ENCODE peak calls at places on chromosomes 16 and 17, in six cellular contexts. X is IMR-90, C is H1, L is mesendoderm, M is neuronal stem cell, I is mesenchymal stem cell. O is an unnamed sample.

GRCh38 chr16:54237-54581 is 581 bp downstream of the SNRNP25 start:
- DNase-seq in X (no peak), C (no peak), L (no peak), M (no peak), I (no peak), O (no peak)

GRCh38 chr16:60686824-60687223 is 1349.4 kb downstream of the CDH8 start:
- DNase-seq in X (no peak), C (no peak), L (peak), M (no peak), I (no peak), O (no peak)

GRCh38 chr17:10063730-10064221 is 134.6 kb downstream of the GAS7 start:
- DNase-seq in X (peak), C (no peak), L (no peak), M (no peak), I (peak), O (peak)

GRCh38 chr17:50547736-50548083 is 736 bp downstream of the SPATA20 start:
- DNase-seq in X (no peak), C (no peak), L (no peak), M (no peak), I (no peak), O (no peak)

GRCh38 chr17:74309902-74310301 is 16.1 kb upstream of the KIF19 start:
- DNase-seq in X (no peak), C (no peak), L (no peak), M (no peak), I (no peak), O (no peak)

GRCh38 chr17:29623283-29623647 is 553 bp upstream of the CORO6 start:
- DNase-seq in X (no peak), C (no peak), L (no peak), M (no peak), I (no peak), O (no peak)

GRCh38 chr17:78112508-78113471 is 15.8 kb downstream of the TMC6 start:
- DNase-seq in X (peak), C (peak), L (peak), M (peak), I (peak), O (peak)

GRCh38 chr16:1613728-1614225 is 1.6 kb downstream of the CRAMP1 start:
- DNase-seq in X (no peak), C (no peak), L (peak), M (peak), I (peak), O (peak)

GRCh38 chr17:40106760-40107265 is 6.4 kb upstream of the NR1D1 start:
- DNase-seq in X (no peak), C (no peak), L (no peak), M (no peak), I (peak), O (no peak)

GRCh38 chr17:7132511-7133094 is 18.0 kb upstream of the ASGR2 start:
- DNase-seq in X (no peak), C (peak), L (peak), M (peak), I (peak), O (peak)

GRCh38 chr17:6098466-6099180 is 28.4 kb downstream of the WSCD1 start:
- DNase-seq in X (no peak), C (no peak), L (peak), M (no peak), I (no peak), O (no peak)

GRCh38 chr17:28889996-28890395 is 7.5 kb downstream of the FLOT2 start:
- DNase-seq in X (no peak), C (no peak), L (no peak), M (no peak), I (no peak), O (no peak)

GRCh38 chr17:38509772-38510423 is 81.6 kb downstream of the ARHGAP23 start:
- DNase-seq in X (no peak), C (no peak), L (peak), M (no peak), I (peak), O (no peak)

GRCh38 chr17:37562016-37562745 is 47.0 kb downstream of the SYNRG start:
- DNase-seq in X (no peak), C (no peak), L (peak), M (no peak), I (no peak), O (no peak)

GRCh38 chr16:74230126-74230525 is 66.5 kb upstream of the PSMD7 start:
- DNase-seq in X (no peak), C (no peak), L (no peak), M (no peak), I (no peak), O (no peak)

GRCh38 chr17:77670125-77670524 is 288.4 kb upstream of the TNRC6C start:
- DNase-seq in X (no peak), C (no peak), L (no peak), M (no peak), I (no peak), O (no peak)

GRCh38 chr17:31549121-31549524 is 157.6 kb downstream of the RAB11FIP4 start:
- DNase-seq in X (no peak), C (no peak), L (peak), M (no peak), I (peak), O (peak)

GRCh38 chr17:83196973-83197880 is 117.8 kb downstream of the METRNL start:
- DNase-seq in X (no peak), C (no peak), L (no peak), M (no peak), I (no peak), O (no peak)

GRCh38 chr16:58515871-58516767 is 802 bp downstream of the SETD6 start:
- DNase-seq in X (no peak), C (peak), L (peak), M (no peak), I (no peak), O (peak)

GRCh38 chr16:69329369-69330285 is 761 bp downstream of the PDF start:
- DNase-seq in X (no peak), C (no peak), L (peak), M (no peak), I (peak), O (peak)

GRCh38 chr16:67000384-67001158 is 12.2 kb downstream of the CES4A start:
- DNase-seq in X (no peak), C (peak), L (peak), M (no peak), I (peak), O (peak)

GRCh38 chr17:40952675-40953074 is 14.1 kb downstream of the KRT39 start:
- DNase-seq in X (peak), C (no peak), L (peak), M (no peak), I (peak), O (peak)

GRCh38 chr17:80781851-80782277 is 209.8 kb upstream of the CHMP6 start:
- DNase-seq in X (no peak), C (no peak), L (no peak), M (no peak), I (no peak), O (no peak)

GRCh38 chr16:79348521-79349306 is 251.8 kb downstream of the MAF start:
- DNase-seq in X (no peak), C (no peak), L (no peak), M (no peak), I (no peak), O (no peak)

GRCh38 chr17:73952498-73953205 is 250.8 kb upstream of the RPL38 start:
- DNase-seq in X (no peak), C (peak), L (peak), M (peak), I (no peak), O (no peak)

GRCh38 chr17:50560185-50560824 is at the start of gene CACNA1G:
- DNase-seq in X (peak), C (peak), L (peak), M (peak), I (peak), O (peak)

GRCh38 chr17:29241015-29241963 is 5.4 kb upstream of the CRYBA1 start:
- DNase-seq in X (peak), C (no peak), L (peak), M (peak), I (peak), O (peak)

GRCh38 chr16:28108590-28109247 is 45.2 kb upstream of the GSG1L start:
- DNase-seq in X (no peak), C (no peak), L (no peak), M (no peak), I (no peak), O (no peak)

GRCh38 chr17:56577810-56578209 is 15.7 kb upstream of the NOG start:
- DNase-seq in X (no peak), C (no peak), L (no peak), M (no peak), I (no peak), O (no peak)

GRCh38 chr16:17372383-17372782 is 98.4 kb downstream of the XYLT1 start:
- DNase-seq in X (peak), C (no peak), L (no peak), M (no peak), I (no peak), O (no peak)

GRCh38 chr17:81672954-81673353 is 6.4 kb downstream of the CCDC137 start:
- DNase-seq in X (no peak), C (no peak), L (no peak), M (no peak), I (no peak), O (no peak)

GRCh38 chr16:50534958-50535357 is 13.2 kb upstream of the NKD1 start:
- DNase-seq in X (no peak), C (no peak), L (no peak), M (no peak), I (no peak), O (no peak)

GRCh38 chr17:47878203-47879027 is 17.6 kb upstream of the SP2 start:
- DNase-seq in X (no peak), C (no peak), L (no peak), M (no peak), I (peak), O (no peak)

DNA sequence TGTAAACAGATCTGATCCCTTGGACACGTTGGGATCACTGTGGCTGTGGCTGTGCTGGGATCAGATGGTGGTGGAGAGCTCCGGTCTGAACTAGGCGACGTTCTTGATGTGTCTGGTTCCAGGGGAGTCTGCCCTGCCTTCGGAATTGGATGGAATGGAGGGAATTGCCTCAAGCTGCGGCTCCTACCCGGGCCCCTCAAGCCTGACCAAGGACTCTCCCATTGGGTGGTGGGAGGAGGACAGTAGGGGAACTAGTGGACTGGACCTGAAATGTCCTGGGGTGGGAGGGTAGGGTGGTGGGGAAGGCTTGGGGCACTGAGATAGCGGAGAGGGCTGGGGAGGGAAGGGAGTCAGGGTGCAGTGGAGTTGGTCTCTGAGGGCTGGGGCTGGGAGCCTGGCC is 3.2 kb upstream of the UBALD1 start:
- DNase-seq in X (no peak), C (no peak), L (no peak), M (no peak), I (no peak), O (no peak)
- H3K4ac ChIP-seq in X (no peak), C (no peak), L (no peak), M (no peak), I (no peak), O (peak)

DNA sequence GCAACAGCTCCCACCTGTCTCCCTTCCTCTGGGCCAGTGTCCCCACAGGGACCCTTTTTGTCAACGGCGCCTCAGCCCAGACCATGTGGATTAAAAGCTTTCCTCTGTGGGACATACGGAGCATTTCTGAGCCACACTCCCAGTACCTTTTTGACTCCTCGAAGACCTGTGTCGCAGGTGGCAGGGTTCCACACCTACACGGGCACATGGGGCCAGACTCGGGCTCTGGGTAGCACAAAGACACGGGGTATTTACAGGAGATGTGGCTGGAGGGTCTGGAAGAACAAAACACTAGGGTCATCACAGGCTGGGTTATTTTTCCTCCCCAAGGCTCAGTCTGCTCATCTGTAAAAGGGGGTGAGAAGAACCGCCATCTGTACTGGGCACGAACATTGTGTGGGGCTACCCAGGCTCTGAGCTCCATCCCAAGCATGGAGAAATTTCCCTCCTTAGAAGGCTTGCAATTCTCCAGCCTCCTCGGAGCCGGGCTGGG is 32.5 kb upstream of the SNN start:
- DNase-seq in X (no peak), C (no peak), L (no peak), M (no peak), I (no peak), O (no peak)
- H3K4ac ChIP-seq in X (peak), C (no peak), L (no peak), M (no peak), I (no peak), O (no peak)

DNA sequence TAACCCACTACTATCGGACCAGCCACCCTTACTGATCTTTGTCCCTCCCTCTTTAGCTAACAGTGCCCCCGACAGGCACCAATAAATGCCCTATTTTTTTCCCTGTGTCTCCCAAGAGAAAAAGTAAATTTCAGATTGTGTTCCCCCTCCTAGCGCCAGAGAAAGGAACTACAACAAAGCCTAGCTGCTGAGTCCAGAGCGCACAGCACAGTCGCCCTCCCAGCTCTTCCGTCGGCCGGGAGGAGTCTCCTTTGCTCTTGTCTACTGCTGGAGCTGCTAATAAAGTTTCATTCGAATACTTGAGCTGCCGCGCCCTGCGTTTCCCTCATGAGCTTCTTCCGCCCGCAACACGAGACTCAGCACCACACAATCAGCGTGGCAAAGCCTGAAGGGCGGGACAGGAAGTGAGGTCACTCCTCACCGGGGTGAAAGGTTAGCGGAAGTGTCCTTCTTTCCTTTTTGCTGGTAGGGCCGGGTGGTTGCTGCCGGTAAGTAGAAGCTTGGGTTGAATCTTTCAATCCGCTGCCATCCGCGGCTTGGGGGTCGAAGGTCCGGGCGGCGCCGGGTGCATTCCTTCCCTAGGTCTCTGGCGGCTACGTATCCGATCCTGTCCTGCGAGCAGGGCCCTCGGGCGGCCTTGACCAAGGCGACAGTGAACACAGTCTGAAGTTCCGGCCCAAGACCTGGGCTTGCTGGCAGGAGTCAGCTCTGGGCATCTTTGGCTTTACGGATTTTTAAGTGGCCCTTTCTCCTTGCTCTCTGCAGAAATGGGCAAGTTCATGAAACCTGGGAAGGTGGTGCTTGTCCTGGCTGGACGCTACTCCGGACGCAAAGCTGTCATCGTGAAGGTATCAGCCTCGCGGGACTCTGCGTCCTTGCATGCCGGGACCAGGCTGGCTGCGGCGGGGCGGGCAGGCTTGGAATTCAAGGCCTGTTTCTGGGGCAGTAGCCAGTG is at the start of gene RPL27:
- DNase-seq in X (peak), C (peak), L (peak), M (peak), I (peak), O (peak)
- H3K4ac ChIP-seq in X (peak), C (peak), L (peak), M (peak), I (peak), O (peak)

DNA sequence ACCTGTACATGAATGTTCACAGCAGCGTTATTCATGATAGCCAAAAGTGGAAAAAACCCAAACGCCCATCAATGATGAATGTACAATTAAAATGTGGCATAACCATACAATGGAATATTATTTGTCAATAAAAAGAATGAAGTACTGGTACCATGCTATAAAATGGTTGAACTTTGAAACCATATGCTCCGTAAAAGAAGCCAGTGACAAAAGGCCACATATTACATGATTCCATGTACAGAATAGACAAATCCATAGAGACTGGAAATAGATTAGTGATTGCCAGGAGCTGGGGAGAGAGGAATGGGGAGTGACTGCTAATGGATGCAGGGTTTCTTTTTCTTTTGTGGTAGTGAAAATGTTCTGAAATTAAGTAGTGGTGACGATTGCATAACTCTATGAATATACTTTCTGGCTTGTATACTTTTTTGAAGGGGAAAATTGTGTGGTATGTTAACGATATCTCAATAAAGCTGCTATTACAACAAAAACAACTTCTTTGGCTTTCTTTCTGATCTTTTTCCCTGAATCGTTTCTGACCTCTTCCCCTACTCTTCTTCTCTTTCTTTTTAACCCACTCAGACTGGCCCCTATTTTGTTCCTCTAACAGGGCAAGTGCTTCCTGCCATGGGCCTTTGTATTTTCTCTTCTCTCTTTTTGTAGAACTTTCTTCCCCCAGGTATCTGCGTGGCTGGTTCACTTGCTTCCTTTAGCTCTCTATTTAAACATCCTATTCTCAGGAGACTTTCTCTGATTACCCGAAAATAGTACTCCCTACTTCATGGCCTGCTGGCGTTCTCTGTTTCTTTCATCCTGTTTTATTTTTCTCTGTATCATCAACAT is 67.9 kb downstream of the FTO start:
- DNase-seq in X (no peak), C (no peak), L (no peak), M (no peak), I (no peak), O (no peak)
- H3K4ac ChIP-seq in X (no peak), C (no peak), L (no peak), M (no peak), I (no peak), O (no peak)

GRCh38 chr17:79577485-79578187 is 33.2 kb downstream of the RBFOX3 start:
- DNase-seq in X (no peak), C (no peak), L (no peak), M (no peak), I (no peak), O (no peak)
- H3K4ac ChIP-seq in X (no peak), C (no peak), L (no peak), M (no peak), I (no peak), O (no peak)

DNA sequence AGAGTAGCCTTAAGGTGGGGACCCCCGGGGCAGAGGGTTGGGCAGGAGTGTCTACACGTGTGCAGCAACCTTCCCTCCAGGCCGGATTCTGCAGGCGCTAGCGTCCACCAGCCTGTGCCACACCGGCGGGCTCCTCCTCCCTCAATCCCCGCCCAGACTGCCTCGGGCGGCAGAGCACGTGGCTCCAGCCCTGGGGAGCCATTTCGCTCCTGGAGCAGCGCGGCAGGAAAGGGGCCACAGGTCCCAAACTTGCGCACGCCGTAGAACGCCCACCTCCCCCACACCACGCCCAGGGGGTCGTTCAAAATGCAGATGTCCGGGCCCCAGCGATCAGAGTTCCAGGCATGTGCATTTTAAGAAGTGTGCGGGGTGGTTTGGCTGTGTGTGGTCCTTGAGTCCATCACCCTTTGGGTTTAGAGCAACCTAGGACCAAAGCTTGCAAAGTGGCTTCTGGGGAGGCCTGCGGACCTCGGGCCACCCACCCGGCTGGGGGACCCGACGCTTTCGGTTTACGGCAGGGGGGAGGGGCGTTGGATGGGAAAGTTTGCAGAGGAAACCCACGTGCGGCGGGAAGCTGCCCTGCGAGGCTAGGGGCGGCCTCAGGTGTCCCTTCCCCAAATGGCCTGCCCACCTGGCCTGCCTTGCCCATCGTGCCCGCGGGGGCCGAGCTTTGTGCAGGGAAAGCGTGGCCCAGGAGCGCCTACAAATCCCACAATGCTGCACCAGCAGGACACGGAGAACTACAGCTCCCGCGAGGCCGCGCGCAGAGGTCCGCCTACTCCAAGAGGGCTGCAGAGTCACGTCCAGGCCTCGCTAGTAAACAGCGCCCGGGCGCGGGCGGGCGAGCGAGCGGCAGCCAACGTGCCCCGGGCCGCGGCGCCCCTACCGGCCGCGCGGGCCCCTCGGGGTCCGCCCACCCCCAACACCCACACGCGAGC is 1.4 kb downstream of the TFAP4 start:
- DNase-seq in X (peak), C (peak), L (peak), M (peak), I (peak), O (peak)
- H3K4ac ChIP-seq in X (peak), C (peak), L (peak), M (peak), I (peak), O (peak)

GRCh38 chr16:9094008-9094846 is 2.8 kb downstream of the HAPSTR1 start:
- DNase-seq in X (no peak), C (no peak), L (no peak), M (no peak), I (no peak), O (no peak)

GRCh38 chr16:9092963-9093477 is 1.6 kb downstream of the HAPSTR1 start:
- DNase-seq in X (no peak), C (peak), L (peak), M (no peak), I (no peak), O (peak)

GRCh38 chr16:9090960-9091866 is at the start of gene HAPSTR1:
- DNase-seq in X (peak), C (peak), L (peak), M (peak), I (peak), O (peak)

GRCh38 chr16:9091867-9092281 is 430 bp downstream of the HAPSTR1 start:
- DNase-seq in X (no peak), C (peak), L (peak), M (peak), I (peak), O (peak)

GRCh38 chr16:9092282-9092962 is 978 bp downstream of the HAPSTR1 start:
- DNase-seq in X (no peak), C (peak), L (peak), M (peak), I (peak), O (peak)
- H3K4ac ChIP-seq in X (peak), C (peak), L (peak), M (peak), I (peak), O (peak)

O was measured in trophoblast cell.